ENCODE peak calls at places on chromosome 14, in ten cellular contexts. H, T, K, C, E, Y, Z, M, D and N are unnamed samples.

GRCh38 chr14:105292810-105293711 is 7.7 kb downstream of the BRF1 start:
- DNase-seq in H (no peak), T (no peak), K (no peak), C (peak; percentile 47), E (no peak), Y (no peak), Z (no peak), M (no peak), D (no peak), N (no peak)

GRCh38 chr14:92496458-92496857 is 17.1 kb upstream of the RIN3 start:
- DNase-seq in H (no peak), T (no peak), K (no peak), C (no peak), E (no peak), Y (no peak), Z (no peak), M (no peak), D (no peak), N (no peak)

GRCh38 chr14:74551431-74551830 is 57.9 kb downstream of the ISCA2 start:
- DNase-seq in H (no peak), T (no peak), K (no peak), C (no peak), E (no peak), Y (no peak), Z (no peak), M (peak; percentile 47), D (no peak), N (no peak)

GRCh38 chr14:82422186-82422585 is 888.5 kb upstream of the SEL1L start:
- DNase-seq in H (no peak), T (no peak), K (no peak), C (no peak), E (no peak), Y (no peak), Z (no peak), M (no peak), D (no peak), N (no peak)

GRCh38 chr14:30957813-30958370 is 67.6 kb upstream of the AP4S1 start:
- DNase-seq in H (no peak), T (no peak), K (no peak), C (no peak), E (no peak), Y (no peak), Z (no peak), M (no peak), D (no peak), N (no peak)

GRCh38 chr14:54189358-54190354 is 207.2 kb upstream of the CDKN3 start:
- DNase-seq in H (no peak), T (no peak), K (peak; percentile 36), C (no peak), E (no peak), Y (no peak), Z (no peak), M (no peak), D (peak; percentile 84), N (peak; percentile 80)

GRCh38 chr14:58299665-58300202 is 1.4 kb downstream of the ARID4A start:
- DNase-seq in H (no peak), T (no peak), K (no peak), C (no peak), E (no peak), Y (no peak), Z (no peak), M (no peak), D (no peak), N (peak; percentile 51)

GRCh38 chr14:91997492-91997891 is 42.4 kb downstream of the TRIP11 start:
- DNase-seq in H (no peak), T (no peak), K (no peak), C (no peak), E (no peak), Y (no peak), Z (no peak), M (no peak), D (peak; percentile 16), N (peak; percentile 59)

DNA sequence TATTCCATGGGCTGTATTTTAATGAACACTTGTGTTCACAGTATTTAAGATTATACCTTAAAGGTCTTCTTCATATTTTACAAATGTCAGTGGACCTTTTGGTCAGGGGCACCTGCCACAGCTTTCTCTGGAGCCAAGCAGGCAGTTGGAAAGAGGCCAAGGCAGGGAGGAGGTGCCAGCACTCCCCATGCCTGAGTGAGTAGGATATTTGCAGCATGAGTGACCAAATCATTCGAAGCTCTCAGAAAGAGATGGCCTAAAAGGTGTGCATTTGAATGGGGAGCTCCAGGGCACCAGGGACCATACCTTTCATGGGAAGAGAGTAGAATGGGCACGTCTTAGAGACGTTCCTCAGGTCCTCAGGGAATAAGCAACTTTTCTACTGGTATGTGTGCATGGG is 121.6 kb downstream of the GPR135 start:
- DNase-seq in H (peak; percentile 48), T (no peak), K (peak; percentile 43), C (peak; percentile 66), E (no peak), Y (no peak), Z (no peak), M (no peak), D (no peak), N (no peak)
- H3K4me1 ChIP-seq in H (peaks cover 77% of the 10 kb centered on the region), T (no peaks in the 10 kb centered on the region), K (peaks cover 43% of the 10 kb centered on the region), C (peaks cover 5% of the 10 kb centered on the region), E (no peaks in the 10 kb centered on the region), Y (peaks cover 15% of the 10 kb centered on the region), Z (no peaks in the 10 kb centered on the region), M (peaks cover 22% of the 10 kb centered on the region), D (peaks cover 21% of the 10 kb centered on the region), N (peaks cover 16% of the 10 kb centered on the region)

GRCh38 chr14:70441641-70442040 is 10.3 kb upstream of the ADAM21 start:
- DNase-seq in H (no peak), T (no peak), K (peak; percentile 20), C (no peak), E (no peak), Y (no peak), Z (no peak), M (no peak), D (no peak), N (no peak)
- H3K4me1 ChIP-seq in H (no peaks in the 10 kb centered on the region), T (no peaks in the 10 kb centered on the region), K (no peaks in the 10 kb centered on the region), C (no peaks in the 10 kb centered on the region), E (no peaks in the 10 kb centered on the region), Y (no peaks in the 10 kb centered on the region), Z (no peaks in the 10 kb centered on the region), M (no peaks in the 10 kb centered on the region), D (no peaks in the 10 kb centered on the region), N (no peaks in the 10 kb centered on the region)

DNA sequence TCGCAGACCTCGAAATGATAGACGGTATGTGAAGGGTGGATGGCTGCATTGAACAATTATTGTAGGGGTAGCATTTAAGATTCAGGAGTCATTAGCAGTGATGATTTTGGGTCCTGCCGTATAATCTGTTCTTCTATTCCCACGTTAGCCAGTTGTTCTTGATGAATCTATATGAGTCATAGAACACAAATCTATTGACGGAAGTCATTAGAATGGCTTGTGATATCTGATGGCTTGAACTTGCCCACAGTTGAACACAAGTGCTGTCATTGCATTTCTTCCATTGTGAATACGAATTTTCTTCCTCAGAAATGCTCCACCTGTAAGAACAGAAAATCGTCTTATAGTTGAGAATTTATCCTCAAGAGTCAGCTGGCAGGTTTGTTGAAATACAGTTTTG is 1.9 kb downstream of the SRSF5 start:
- DNase-seq in H (no peak), T (no peak), K (no peak), C (no peak), E (no peak), Y (no peak), Z (no peak), M (no peak), D (peak; percentile 29), N (no peak)
- H3K4me1 ChIP-seq in H (peaks cover 76% of the 10 kb centered on the region), T (peaks cover 55% of the 10 kb centered on the region), K (peaks cover 23% of the 10 kb centered on the region), C (peaks cover 7% of the 10 kb centered on the region), E (peaks cover 27% of the 10 kb centered on the region), Y (no peaks in the 10 kb centered on the region), Z (peaks cover 23% of the 10 kb centered on the region), M (peaks cover 72% of the 10 kb centered on the region), D (peaks cover 19% of the 10 kb centered on the region), N (peaks cover 25% of the 10 kb centered on the region)

GRCh38 chr14:93957751-93958566 is 18.4 kb downstream of the ASB2 start:
- DNase-seq in H (no peak), T (no peak), K (no peak), C (no peak), E (no peak), Y (no peak), Z (no peak), M (no peak), D (no peak), N (no peak)

GRCh38 chr14:93956082-93956481 is 20.3 kb downstream of the ASB2 start:
- DNase-seq in H (no peak), T (no peak), K (no peak), C (no peak), E (no peak), Y (no peak), Z (no peak), M (no peak), D (no peak), N (no peak)

GRCh38 chr14:93958567-93959238 is 17.7 kb downstream of the ASB2 start:
- DNase-seq in H (no peak), T (no peak), K (no peak), C (no peak), E (no peak), Y (no peak), Z (no peak), M (no peak), D (no peak), N (no peak)

GRCh38 chr14:93956514-93957332 is 19.6 kb downstream of the ASB2 start:
- DNase-seq in H (no peak), T (no peak), K (no peak), C (no peak), E (peak; percentile 50), Y (no peak), Z (no peak), M (peak; percentile 76), D (no peak), N (no peak)

DNA sequence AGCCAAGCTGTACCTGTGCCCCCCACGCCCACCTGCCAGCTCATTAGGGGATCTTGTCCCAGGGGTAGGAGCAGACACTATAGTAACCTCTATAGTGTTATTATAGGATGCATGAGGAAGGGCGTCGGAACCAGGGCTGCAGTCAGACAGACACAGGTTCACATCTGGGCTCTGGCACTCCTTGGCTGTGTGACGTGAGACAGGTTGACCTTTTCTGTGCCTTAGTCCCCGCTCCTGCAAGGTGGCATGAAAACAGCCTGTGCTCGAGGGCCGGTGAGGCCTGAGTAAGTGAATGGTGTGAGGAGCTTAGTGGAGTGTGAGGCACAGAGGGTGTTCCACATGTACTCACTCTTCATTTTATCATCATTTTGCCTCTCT is 19.0 kb downstream of the ASB2 start:
- DNase-seq in H (no peak), T (no peak), K (no peak), C (no peak), E (no peak), Y (no peak), Z (no peak), M (no peak), D (no peak), N (no peak)
- H3K4me1 ChIP-seq in H (peaks cover 95% of the 10 kb centered on the region), T (peaks cover 94% of the 10 kb centered on the region), K (peaks cover 27% of the 10 kb centered on the region), C (peaks cover 16% of the 10 kb centered on the region), E (peaks cover 34% of the 10 kb centered on the region), Y (no peaks in the 10 kb centered on the region), Z (peaks cover 14% of the 10 kb centered on the region), M (peaks cover 98% of the 10 kb centered on the region), D (peaks cover 23% of the 10 kb centered on the region), N (peaks cover 13% of the 10 kb centered on the region)